ENCODE peak calls at places on chromosomes 2 and 18, in seven cellular contexts. Q, A, M, N, I, Y and C are unnamed samples.

GRCh38 chr2:43845181-43845580 is 6.4 kb downstream of the ABCG8 start:
- DNase-seq in A (no peak), Y (no peak), I (no peak), Q (no peak), N (no peak), M (no peak), C (no peak)

GRCh38 chr18:77899972-77900754 is 650.5 kb downstream of the GALR1 start:
- DNase-seq in Q (peak), Y (no peak), M (peak), I (peak), A (peak), N (peak), C (no peak)

GRCh38 chr2:170017848-170018492 is 160.0 kb upstream of the MYO3B start:
- DNase-seq in M (no peak), N (no peak), I (no peak), Q (no peak), A (no peak), Y (no peak), C (no peak)

GRCh38 chr2:70977605-70978205 is 725 bp upstream of the ANKRD53 start:
- DNase-seq in Y (peak), A (peak), N (peak), M (no peak), I (no peak), Q (peak), C (peak)

GRCh38 chr2:191574232-191574631 is 103.7 kb upstream of the NABP1 start:
- DNase-seq in A (no peak), I (no peak), N (no peak), Y (no peak), M (no peak), Q (no peak), C (no peak)

GRCh38 chr2:235032949-235033348 is 81.1 kb downstream of the SH3BP4 start:
- DNase-seq in M (no peak), I (no peak), Q (no peak), Y (no peak), A (no peak), N (no peak), C (no peak)

GRCh38 chr2:70143314-70144150 is 47.3 kb downstream of the C2orf42 start:
- DNase-seq in M (peak), Q (peak), I (peak), N (peak), Y (no peak), A (peak), C (no peak)

GRCh38 chr2:23480991-23481797 is 96.2 kb downstream of the KLHL29 start:
- DNase-seq in I (no peak), N (no peak), Y (peak), A (peak), M (no peak), Q (peak), C (peak)

GRCh38 chr2:108407864-108408729 is 30.3 kb downstream of the SULT1C4 start:
- DNase-seq in N (no peak), M (no peak), A (peak), Y (no peak), Q (no peak), I (no peak), C (no peak)

GRCh38 chr2:32064021-32064678 is 794 bp downstream of the SPAST start:
- DNase-seq in Y (no peak), I (peak), M (no peak), A (peak), N (no peak), Q (no peak), C (no peak)

GRCh38 chr2:24883946-24884345 is 36.1 kb downstream of the ADCY3 start:
- DNase-seq in N (no peak), A (peak), M (no peak), Q (no peak), Y (no peak), I (no peak), C (no peak)

GRCh38 chr2:209495855-209496585 is 72.2 kb downstream of the MAP2 start:
- DNase-seq in A (peak), I (no peak), Q (peak), Y (peak), M (no peak), N (no peak), C (peak)